ENCODE peak calls at places on chromosomes 2 and 18, in nine cellular contexts. C is left ventricle myocardium inferior, P is upper lobe of left lung, L is endodermal cell, I is GM12878, A is astrocyte of the spinal cord, Z is Peyer's patch, N is cardiac muscle cell, T is IMR-90. S is an unnamed sample.

GRCh38 chr18:56748698-56749268 is 97.6 kb downstream of the WDR7 start:
- DNase-seq in C (no peak), P (no peak), L (no peak), I (no peak), A (peak; percentile 51), Z (no peak), N (peak; percentile 53), T (peak; percentile 57), S (no peak)

GRCh38 chr2:101520246-101520645 is 45.3 kb upstream of the RFX8 start:
- DNase-seq in C (no peak), P (no peak), L (no peak), I (no peak), A (peak; percentile 55), Z (no peak), N (no peak), T (peak; percentile 67), S (no peak)

GRCh38 chr2:29261003-29261402 is 145.8 kb downstream of the CLIP4 start:
- DNase-seq in C (no peak), P (no peak), L (no peak), I (no peak), A (no peak), Z (no peak), N (no peak), T (no peak), S (no peak)

GRCh38 chr2:32832821-32833220 is 113.9 kb upstream of the LTBP1 start:
- DNase-seq in C (no peak), P (no peak), L (no peak), I (no peak), A (peak; percentile 79), Z (no peak), N (no peak), T (peak; percentile 80), S (no peak)

GRCh38 chr2:86175866-86176265 is 19.4 kb downstream of the IMMT start:
- DNase-seq in C (no peak), P (no peak), L (no peak), I (no peak), A (no peak), Z (no peak), N (no peak), T (no peak), S (no peak)

GRCh38 chr2:39516347-39517101 is 79.4 kb upstream of the MAP4K3 start:
- DNase-seq in C (peak; percentile 55), P (no peak), L (peak; percentile 85), I (no peak), A (no peak), Z (no peak), N (no peak), T (peak; percentile 58), S (no peak)

GRCh38 chr2:62883629-62884028 is 167.0 kb upstream of the OTX1 start:
- DNase-seq in C (no peak), P (no peak), L (no peak), I (no peak), A (no peak), Z (no peak), N (no peak), T (no peak), S (no peak)

GRCh38 chr2:101745711-101746694 is 48.5 kb downstream of the MAP4K4 start:
- DNase-seq in C (no peak), P (no peak), L (no peak), I (no peak), A (peak; percentile 86), Z (no peak), N (no peak), T (peak; percentile 87), S (no peak)

GRCh38 chr18:53887447-53887846 is 337.0 kb downstream of the MBD2 start:
- DNase-seq in C (no peak), P (no peak), L (no peak), I (no peak), A (no peak), Z (no peak), N (no peak), T (no peak), S (no peak)

GRCh38 chr2:18479901-18480369 is 80.5 kb downstream of the RDH14 start:
- DNase-seq in C (peak; percentile 38), P (no peak), L (no peak), I (no peak), A (no peak), Z (no peak), N (no peak), T (no peak), S (no peak)

GRCh38 chr2:53827398-53828175 is 32.2 kb downstream of the GPR75 start:
- DNase-seq in C (no peak), P (no peak), L (peak; percentile 64), I (no peak), A (peak; percentile 13), Z (no peak), N (no peak), T (peak; percentile 18), S (no peak)

GRCh38 chr2:95287806-95288205 is 9.3 kb upstream of the KCNIP3 start:
- DNase-seq in C (no peak), P (no peak), L (no peak), I (no peak), A (no peak), Z (no peak), N (no peak), T (no peak), S (no peak)

GRCh38 chr18:23822590-23823385 is 133.5 kb downstream of the LAMA3 start:
- DNase-seq in C (no peak), P (no peak), L (peak; percentile 64), I (no peak), A (peak; percentile 54), Z (no peak), N (no peak), T (peak; percentile 49), S (peak; percentile 72)

GRCh38 chr2:21038403-21039073 is 5.3 kb downstream of the APOB start:
- DNase-seq in C (no peak), P (no peak), L (peak; percentile 3), I (no peak), A (peak; percentile 4), Z (no peak), N (no peak), T (no peak), S (no peak)

GRCh38 chr2:64770781-64771334 is 117.1 kb upstream of the SERTAD2 start:
- DNase-seq in C (peak; percentile 31), P (peak; percentile 43), L (no peak), I (no peak), A (peak; percentile 90), Z (no peak), N (no peak), T (peak; percentile 97), S (no peak)

GRCh38 chr2:188524519-188525113 is 232.9 kb downstream of the GULP1 start:
- DNase-seq in C (no peak), P (no peak), L (no peak), I (no peak), A (peak; percentile 85), Z (no peak), N (peak; percentile 55), T (peak; percentile 69), S (no peak)
- TF ChIP-seq CTCF in C (peak; percentile 86), P (peak; percentile 51), L (peak; percentile 95), I (peak; percentile 43), A (peak; percentile 66), Z (peak; percentile 51), N (peak; percentile 64), T (peak; percentile 85), S (peak; percentile 65)

GRCh38 chr2:112275314-112275886 is at the start of gene ZC3H6:
- DNase-seq in C (peak; percentile 100), P (peak; percentile 100), L (peak; percentile 99), I (peak; percentile 85), A (peak; percentile 99), Z (peak; percentile 98), N (peak; percentile 98), T (peak; percentile 98), S (peak; percentile 66)

GRCh38 chr2:112273349-112273748 is 2.0 kb upstream of the ZC3H6 start:
- DNase-seq in C (no peak), P (no peak), L (no peak), I (no peak), A (no peak), Z (no peak), N (no peak), T (no peak), S (no peak)

GRCh38 chr2:112276954-112277353 is 1.6 kb downstream of the ZC3H6 start:
- DNase-seq in C (no peak), P (no peak), L (no peak), I (no peak), A (no peak), Z (no peak), N (no peak), T (no peak), S (no peak)

GRCh38 chr2:112275887-112276773 is 733 bp downstream of the ZC3H6 start:
- DNase-seq in C (peak; percentile 92), P (peak; percentile 96), L (peak; percentile 94), I (no peak), A (peak; percentile 88), Z (peak; percentile 72), N (peak; percentile 95), T (peak; percentile 87), S (peak; percentile 23)

DNA sequence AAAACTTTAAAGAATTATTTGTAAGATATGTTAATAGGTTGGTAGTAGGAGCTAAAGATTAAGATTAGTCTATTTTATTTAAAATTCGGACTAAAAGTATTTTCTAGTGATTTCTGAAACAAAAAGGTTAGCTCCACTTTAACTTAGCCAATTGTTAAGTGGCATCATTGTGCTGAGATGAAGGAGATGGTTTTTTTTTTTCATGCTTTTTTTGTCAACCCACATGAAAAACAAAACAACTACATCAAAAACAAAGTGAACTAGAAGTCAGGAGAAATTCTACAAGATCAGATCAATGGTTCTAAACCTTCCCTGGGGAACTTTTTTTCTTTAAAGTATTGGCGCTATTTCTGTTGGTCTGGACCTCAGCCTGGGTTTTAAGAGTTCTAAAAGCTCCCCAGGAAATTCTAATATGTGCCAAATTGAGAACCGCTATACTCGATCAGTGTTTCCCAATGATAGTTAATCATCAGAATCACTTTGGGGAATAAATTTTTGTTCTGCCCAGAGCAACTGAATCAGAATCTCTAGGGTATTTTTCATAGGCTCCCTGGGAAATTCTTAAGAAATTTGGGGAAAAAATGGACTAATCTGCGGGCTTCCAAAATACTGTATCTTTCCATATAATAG is 2.3 kb downstream of the ZC3H6 start:
- DNase-seq in C (no peak), P (no peak), L (no peak), I (no peak), A (no peak), Z (no peak), N (no peak), T (no peak), S (no peak)
- H3K4me3 ChIP-seq in C (no peak overlapping the region), P (no peak overlapping the region), L (no peak overlapping the region), I (no peak overlapping the region), A (no peak overlapping the region), Z (no peak overlapping the region), N (no peak overlapping the region), T (no peak overlapping the region), S (no peak overlapping the region)

DNA sequence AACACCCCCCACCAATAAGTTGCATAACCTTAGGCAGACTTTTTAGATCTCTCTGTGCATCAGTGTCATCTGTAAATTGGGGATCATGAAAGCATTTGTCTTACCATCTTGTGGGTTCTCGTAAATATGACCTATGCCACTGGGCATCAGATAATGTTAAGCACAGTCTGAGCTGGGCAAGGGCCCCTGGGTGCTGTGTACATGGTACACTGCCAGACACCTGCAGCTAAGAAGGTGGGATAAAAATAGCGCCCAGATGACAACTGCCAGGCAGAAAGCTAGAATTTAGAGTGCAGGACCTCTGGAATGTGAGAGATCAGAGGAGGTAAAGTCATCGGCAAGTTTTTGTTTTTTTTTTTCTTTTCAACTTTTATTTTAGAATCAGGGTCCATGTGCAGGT is 53.8 kb upstream of the CYRIA start:
- DNase-seq in C (no peak), P (no peak), L (no peak), I (no peak), A (no peak), Z (no peak), N (peak; percentile 26), T (no peak), S (no peak)
- TF ChIP-seq CTCF in C (no peak), P (no peak), L (no peak), I (no peak), A (no peak), Z (no peak), N (no peak), T (no peak), S (no peak)

GRCh38 chr2:176138526-176139169 is 9.1 kb downstream of the HOXD8 start:
- DNase-seq in C (no peak), P (no peak), L (peak; percentile 44), I (no peak), A (no peak), Z (no peak), N (no peak), T (no peak), S (no peak)
- H3K4me3 ChIP-seq in C (no peak overlapping the region), P (no peak overlapping the region), L (no peak overlapping the region), I (no peak overlapping the region), A (peak overlapping the region; percentile 3), Z (peak overlapping the region; percentile 67), N (no peak overlapping the region), T (no peak overlapping the region), S (peak overlapping the region; percentile 92)

S was measured in kidney epithelial cell.